ENCODE peak calls at places on chromosomes 12 and 14, in four cellular contexts. A is GM12878, G is HepG2, O is H1. C is an unnamed sample.
A peak's percentile ranks its signal among the peaks of the same experiment; 100 is the strongest.

GRCh38 chr14:48127674-48128073 is 452.3 kb upstream of the MDGA2 start:
- DNase-seq in O (no peak), A (no peak), G (no peak), C (no peak)

GRCh38 chr12:12224240-12224940 is 42.5 kb downstream of the LRP6 start:
- DNase-seq in O (no peak), A (no peak), G (no peak), C (no peak)

GRCh38 chr14:71225108-71225507 is 317.8 kb downstream of the PCNX1 start:
- DNase-seq in O (no peak), G (no peak), A (no peak), C (no peak)

GRCh38 chr12:49706351-49707126 is 666 bp downstream of the FMNL3 start:
- DNase-seq in A (no peak), G (no peak), O (peak; percentile 70), C (no peak)

GRCh38 chr12:12561305-12562015 is 1.2 kb downstream of the DUSP16 start:
- DNase-seq in A (no peak), O (peak; percentile 68), G (peak; percentile 53), C (no peak)

GRCh38 chr12:108563135-108563803 is 873 bp downstream of the ISCU start:
- DNase-seq in O (peak; percentile 72), G (peak; percentile 83), A (peak; percentile 83), C (peak; percentile 70)

GRCh38 chr14:76293221-76293620 is 82.7 kb upstream of the ESRRB start:
- DNase-seq in O (peak; percentile 24), G (no peak), A (no peak), C (no peak)

GRCh38 chr14:74405663-74406062 is 20.3 kb downstream of the SYNDIG1L start:
- DNase-seq in G (no peak), A (no peak), O (no peak), C (no peak)

GRCh38 chr14:103058209-103059055 is 1.1 kb upstream of the CDC42BPB start:
- DNase-seq in A (no peak), G (no peak), O (no peak), C (no peak)

GRCh38 chr14:64113279-64113678 is 180.9 kb downstream of the ESR2 start:
- DNase-seq in O (no peak), A (no peak), G (no peak), C (no peak)

GRCh38 chr14:78674820-78675219 is 504.6 kb downstream of the NRXN3 start:
- DNase-seq in A (no peak), G (no peak), O (no peak), C (no peak)

GRCh38 chr12:29611906-29612305 is 114.4 kb upstream of the OVCH1 start:
- DNase-seq in A (no peak), G (no peak), O (no peak), C (no peak)

GRCh38 chr12:110253176-110253575 is 27.9 kb upstream of the ATP2A2 start:
- DNase-seq in A (no peak), G (no peak), O (no peak), C (no peak)

GRCh38 chr14:65100905-65101541 is 1.3 kb downstream of the MAX start:
- DNase-seq in A (no peak), O (no peak), G (no peak), C (no peak)

GRCh38 chr14:92969470-92970232 is 46.7 kb downstream of the CHGA start:
- DNase-seq in G (no peak), A (no peak), O (no peak), C (no peak)

GRCh38 chr12:63066782-63067181 is 84.2 kb downstream of the AVPR1A start:
- DNase-seq in A (no peak), G (no peak), O (no peak), C (no peak)

GRCh38 chr12:109721276-109721675 is 7.7 kb downstream of the FAM222A start:
- DNase-seq in A (no peak), O (no peak), G (no peak), C (no peak)

GRCh38 chr12:27999521-27999920 is 27.0 kb upstream of the PTHLH start:
- DNase-seq in G (no peak), O (no peak), A (no peak), C (no peak)

GRCh38 chr12:106301611-106302321 is 767 bp upstream of the TCP11L2 start:
- DNase-seq in G (no peak), O (peak; percentile 59), A (peak; percentile 53), C (no peak)

GRCh38 chr12:108316153-108316892 is 22.8 kb downstream of the CMKLR1 start:
- DNase-seq in G (no peak), O (no peak), A (no peak), C (peak; percentile 43)

GRCh38 chr12:49200882-49201594 is 12.2 kb upstream of the TUBA1A start:
- DNase-seq in O (no peak), G (no peak), A (peak; percentile 17), C (no peak)

GRCh38 chr14:95098984-95099599 is 58.2 kb downstream of the DICER1 start:
- DNase-seq in G (peak; percentile 22), O (no peak), A (no peak), C (peak; percentile 46)

GRCh38 chr12:56695327-56696101 is 7.4 kb upstream of the PTGES3 start:
- DNase-seq in O (no peak), G (no peak), A (no peak), C (no peak)

GRCh38 chr14:80269338-80269935 is 58.1 kb upstream of the DIO2 start:
- DNase-seq in A (no peak), O (no peak), G (no peak), C (no peak)

GRCh38 chr12:28517101-28517500 is 326.8 kb downstream of the CCDC91 start:
- DNase-seq in O (no peak), G (no peak), A (no peak), C (no peak)

GRCh38 chr14:89276424-89276975 is 140.5 kb downstream of the FOXN3 start:
- DNase-seq in O (no peak), A (peak; percentile 94), G (no peak), C (no peak)

GRCh38 chr12:96210376-96211055 is 16.3 kb downstream of the ELK3 start:
- DNase-seq in G (no peak), A (no peak), O (no peak), C (no peak)

GRCh38 chr14:80428171-80428570 is 216.9 kb upstream of the DIO2 start:
- DNase-seq in G (no peak), O (no peak), A (no peak), C (no peak)

GRCh38 chr12:22788913-22789312 is 163.9 kb downstream of the ETNK1 start:
- DNase-seq in G (no peak), A (no peak), O (no peak), C (no peak)

GRCh38 chr14:101103321-101103901 is 199.9 kb upstream of the RTL1 start:
- DNase-seq in G (no peak), A (no peak), O (no peak), C (no peak)

GRCh38 chr14:36271222-36271621 is 49.2 kb downstream of the MBIP start:
- DNase-seq in A (no peak), O (no peak), G (no peak), C (no peak)

GRCh38 chr14:21069388-21070082 is 569 bp upstream of the ARHGEF40 start:
- DNase-seq in A (no peak), O (peak; percentile 81), G (peak; percentile 85), C (no peak)

GRCh38 chr12:10031318-10031717 is 836 bp downstream of the CLEC9A start:
- DNase-seq in A (no peak), G (no peak), O (no peak), C (no peak)

GRCh38 chr12:96878704-96879103 is 28.4 kb upstream of the NEDD1 start:
- DNase-seq in G (no peak), A (no peak), O (no peak), C (no peak)

DNA sequence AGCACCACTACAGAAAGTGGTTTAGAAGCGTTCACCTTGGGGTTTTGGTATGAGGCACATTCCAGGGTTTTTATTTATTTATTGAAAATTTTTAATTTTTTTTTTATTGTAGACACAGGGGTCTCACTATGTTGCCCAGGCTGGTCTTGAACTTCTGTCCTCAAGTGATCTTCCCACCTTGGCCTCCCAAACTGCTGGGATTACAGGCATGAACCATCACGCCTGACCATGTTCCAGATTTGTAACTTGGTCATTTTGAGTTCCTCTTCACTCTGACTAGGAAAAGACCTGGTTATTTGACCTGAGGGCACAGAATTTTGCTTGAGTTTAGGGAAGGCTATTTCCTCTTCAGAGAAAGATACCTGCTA is 3.1 kb downstream of the MLEC start:
- DNase-seq in A (no peak), G (no peak), O (no peak), C (no peak)
- H3K9ac ChIP-seq in A (peak overlapping the region; percentile 86), G (peak overlapping the region; percentile 85), O (no peak overlapping the region), C (peak overlapping the region; percentile 95)

GRCh38 chr12:93015970-93016751 is 87.1 kb upstream of the EEA1 start:
- DNase-seq in O (no peak), G (peak; percentile 97), A (no peak), C (no peak)
- H3K4me3 ChIP-seq in O (no peak overlapping the region), G (peak overlapping the region; percentile 17), A (no peak overlapping the region), C (no peak overlapping the region)

GRCh38 chr12:130354407-130354806 is 16.7 kb downstream of the PIWIL1 start:
- DNase-seq in O (no peak), A (no peak), G (no peak), C (no peak)
- TF ChIP-seq SUZ12 in O (no peak), A (no peak), G (no peak), C (no peak)

GRCh38 chr14:69072584-69072983 is 80.3 kb downstream of the DCAF5 start:
- DNase-seq in G (no peak), A (no peak), O (no peak), C (no peak)

GRCh38 chr14:69066396-69067171 is 86.3 kb downstream of the DCAF5 start:
- DNase-seq in G (no peak), O (no peak), A (peak; percentile 58), C (no peak)

GRCh38 chr14:69064596-69064995 is 85.5 kb upstream of the ACTN1 start:
- DNase-seq in A (no peak), O (no peak), G (peak; percentile 35), C (no peak)

GRCh38 chr14:69073429-69073828 is 79.5 kb downstream of the DCAF5 start:
- DNase-seq in A (no peak), O (no peak), G (no peak), C (no peak)

DNA sequence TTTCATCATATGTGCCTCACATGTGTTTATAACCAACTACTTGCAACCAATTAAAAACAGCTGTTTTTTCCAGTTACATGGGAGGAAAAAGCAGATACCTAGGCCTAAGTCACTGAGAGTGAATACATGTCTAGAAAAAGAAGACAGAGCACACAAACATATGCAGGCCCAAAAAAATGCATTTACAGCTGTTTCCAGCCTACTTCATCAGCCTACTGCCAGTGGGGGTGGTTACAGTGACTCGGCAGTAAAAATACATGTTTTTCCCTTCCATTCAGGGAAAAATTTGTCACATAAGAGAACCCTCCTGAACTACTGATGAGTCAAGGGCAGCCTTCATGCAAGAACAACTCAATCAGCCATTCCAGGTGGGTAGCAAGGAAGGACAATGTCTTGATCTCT is 83.9 kb downstream of the DCAF5 start:
- DNase-seq in G (no peak), A (no peak), O (no peak), C (no peak)
- H3K9ac ChIP-seq in G (no peak overlapping the region), A (no peak overlapping the region), O (no peak overlapping the region), C (no peak overlapping the region)

DNA sequence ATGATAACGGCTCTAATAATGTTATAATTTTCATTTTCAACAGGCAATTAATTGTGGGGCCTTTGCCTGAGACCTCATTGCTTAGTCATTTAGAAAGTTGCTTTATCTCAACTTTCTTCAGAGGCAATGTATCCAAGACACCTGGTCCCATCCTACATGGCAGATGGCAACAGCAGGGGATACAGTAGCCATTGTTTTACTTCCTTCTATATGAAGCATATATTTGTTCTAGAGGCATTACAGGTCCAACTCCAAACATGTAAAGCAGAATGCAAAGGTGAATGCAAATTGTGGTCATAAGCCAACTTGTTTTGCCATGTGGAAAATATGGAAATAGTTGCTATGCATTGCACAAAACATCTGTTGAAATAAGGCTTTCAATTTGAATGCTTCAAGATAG is 109.7 kb upstream of the BCAT1 start:
- DNase-seq in G (no peak), A (peak; percentile 58), O (no peak), C (no peak)
- H3K4me3 ChIP-seq in G (no peak overlapping the region), A (peak overlapping the region; percentile 89), O (no peak overlapping the region), C (no peak overlapping the region)

C was measured in NT2/D1.